ENCODE peak calls at places on chromosomes 5 and 9, in ten cellular contexts. S is testis, V is esophagus muscularis mucosa, L is esophagus squamous epithelium, O is sigmoid colon, F is coronary artery, D is dorsolateral prefrontal cortex, Q is AG09309, H is AG10803, K is breast epithelium. X is an unnamed sample.

GRCh38 chr5:5335115-5335514 is 87.4 kb upstream of the ICE1 start:
- DNase-seq in S (no peak), V (no peak), L (no peak), O (no peak), F (no peak), D (no peak), Q (no peak), H (no peak), K (no peak), X (no peak)

GRCh38 chr5:172725785-172726184 is 45.2 kb downstream of the DUSP1 start:
- DNase-seq in S (no peak), V (no peak), L (no peak), O (no peak), F (no peak), D (no peak), Q (no peak), H (no peak), K (no peak), X (no peak)

GRCh38 chr5:91957671-91958070 is 574.6 kb upstream of the ARRDC3 start:
- DNase-seq in S (no peak), V (no peak), L (no peak), O (no peak), F (no peak), D (no peak), Q (peak; percentile 18), H (no peak), K (no peak), X (no peak)

GRCh38 chr5:51034501-51034900 is 348.7 kb upstream of the ISL1 start:
- DNase-seq in S (no peak), V (no peak), L (no peak), O (no peak), F (no peak), D (no peak), Q (no peak), H (no peak), K (no peak), X (no peak)

GRCh38 chr9:110153431-110153830 is 54.5 kb downstream of the C9orf152 start:
- DNase-seq in S (no peak), V (no peak), L (no peak), O (no peak), F (no peak), D (no peak), Q (no peak), H (peak; percentile 58), K (no peak), X (no peak)

GRCh38 chr9:113154936-113155335 is 4.1 kb downstream of the SLC31A2 start:
- DNase-seq in S (no peak), V (no peak), L (no peak), O (no peak), F (no peak), D (no peak), Q (peak; percentile 10), H (peak; percentile 34), K (no peak), X (no peak)

GRCh38 chr5:139862313-139862712 is 66.7 kb downstream of the PSD2 start:
- DNase-seq in S (no peak), V (no peak), L (no peak), O (no peak), F (no peak), D (no peak), Q (peak; percentile 11), H (peak; percentile 40), K (no peak), X (peak; percentile 23)

GRCh38 chr5:93277001-93277400 is 304.0 kb downstream of the NR2F1-AS1 start:
- DNase-seq in S (no peak), V (no peak), L (no peak), O (no peak), F (no peak), D (no peak), Q (no peak), H (no peak), K (no peak), X (no peak)

GRCh38 chr5:143129910-143130703 is 273.4 kb downstream of the NR3C1 start:
- DNase-seq in S (no peak), V (no peak), L (no peak), O (no peak), F (no peak), D (no peak), Q (no peak), H (no peak), K (no peak), X (no peak)

GRCh38 chr5:73825219-73825618 is 199.2 kb downstream of the ARHGEF28 start:
- DNase-seq in S (no peak), V (no peak), L (no peak), O (no peak), F (no peak), D (no peak), Q (no peak), H (no peak), K (no peak), X (no peak)

GRCh38 chr5:38589629-38590028 is 33.2 kb upstream of the LIFR start:
- DNase-seq in S (no peak), V (no peak), L (no peak), O (no peak), F (no peak), D (no peak), Q (no peak), H (no peak), K (no peak), X (no peak)

GRCh38 chr9:133953621-133953975 is 38.5 kb downstream of the VAV2 start:
- DNase-seq in S (no peak), V (no peak), L (no peak), O (no peak), F (no peak), D (no peak), Q (no peak), H (no peak), K (no peak), X (no peak)

GRCh38 chr5:16550316-16550952 is 66.4 kb downstream of the RETREG1 start:
- DNase-seq in S (peak; percentile 40), V (no peak), L (no peak), O (no peak), F (no peak), D (no peak), Q (no peak), H (peak; percentile 58), K (no peak), X (no peak)

DNA sequence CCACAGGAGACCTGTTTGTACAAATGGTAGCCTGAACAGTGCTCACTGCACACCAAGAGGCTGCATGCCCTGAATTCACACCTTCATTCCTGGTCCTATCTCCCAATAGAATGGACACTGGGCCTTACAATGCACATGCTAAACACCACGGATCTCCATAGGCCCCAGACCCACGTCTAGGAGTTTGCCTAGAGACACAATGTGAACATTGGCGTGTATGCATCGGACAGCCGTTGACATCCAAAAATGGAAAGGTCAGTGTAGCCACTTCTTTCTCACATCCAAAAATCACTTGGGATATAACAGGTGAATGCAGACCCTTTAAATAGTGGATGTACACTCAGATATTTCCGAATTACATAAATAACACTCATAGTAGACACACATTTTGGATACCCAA is 927 bp downstream of the PAX5 start:
- DNase-seq in S (no peak), V (no peak), L (no peak), O (no peak), F (no peak), D (no peak), Q (no peak), H (no peak), K (no peak), X (no peak)
- H3K4me3 ChIP-seq in S (no peak overlapping the region), V (no peak overlapping the region), L (no peak overlapping the region), O (no peak overlapping the region), F (no peak overlapping the region), D (no peak overlapping the region), Q (no peak overlapping the region), H (no peak overlapping the region), K (no peak overlapping the region), X (peak overlapping the region; percentile 96)

GRCh38 chr5:178525906-178526732 is 64.1 kb downstream of the COL23A1 start:
- DNase-seq in S (no peak), V (no peak), L (no peak), O (peak; percentile 43), F (no peak), D (no peak), Q (no peak), H (no peak), K (no peak), X (no peak)
- H3K4me3 ChIP-seq in S (no peak overlapping the region), V (no peak overlapping the region), L (no peak overlapping the region), O (no peak overlapping the region), F (no peak overlapping the region), D (no peak overlapping the region), Q (no peak overlapping the region), H (no peak overlapping the region), K (no peak overlapping the region), X (no peak overlapping the region)

DNA sequence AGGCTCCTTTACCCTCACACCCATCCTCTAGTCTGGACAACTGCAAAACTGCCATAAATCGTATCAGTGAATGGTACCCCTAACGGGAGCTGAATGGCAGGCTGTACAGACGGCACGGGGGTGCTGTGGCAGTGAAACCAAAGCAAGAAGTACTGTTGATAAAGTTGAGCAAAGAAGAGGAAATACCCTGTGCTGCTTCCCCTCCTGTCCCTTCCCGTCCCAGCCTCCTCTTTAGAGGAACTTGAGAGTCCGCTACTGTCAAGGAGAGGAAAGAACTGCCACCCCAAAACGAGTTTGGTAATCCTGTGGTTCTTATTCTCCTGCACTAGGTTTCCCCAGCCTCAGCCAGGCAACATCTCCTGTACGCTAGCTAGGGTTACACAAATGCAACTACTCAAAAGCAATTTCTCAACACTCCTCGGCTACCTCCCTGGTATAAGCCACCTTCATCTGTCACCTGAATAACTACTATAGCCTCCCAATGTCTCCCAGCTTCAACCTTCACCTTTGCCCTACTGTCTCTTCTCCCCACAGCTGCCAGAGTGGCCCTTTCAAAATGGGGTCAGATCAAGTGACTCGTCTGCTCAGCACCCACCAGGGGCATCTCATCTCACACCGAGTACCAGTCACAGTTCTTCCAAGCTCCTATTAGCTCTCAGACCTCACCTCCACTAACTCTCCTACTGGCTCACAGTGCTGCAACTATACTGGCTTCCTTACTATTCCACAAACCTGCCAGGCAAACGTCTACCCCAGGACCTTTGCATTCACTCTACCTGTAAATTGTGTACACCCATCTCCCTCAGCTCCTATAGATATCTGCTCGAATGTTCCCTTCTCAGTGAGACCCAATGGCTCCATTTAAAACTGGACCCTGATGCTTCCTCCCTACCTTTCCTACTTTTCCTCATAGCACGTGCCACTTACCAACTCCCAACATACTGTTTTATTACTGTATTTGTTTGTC is 4.1 kb downstream of the GLRX start:
- DNase-seq in S (no peak), V (no peak), L (no peak), O (no peak), F (peak; percentile 71), D (no peak), Q (no peak), H (no peak), K (no peak), X (no peak)
- H3K4me3 ChIP-seq in S (no peak overlapping the region), V (peak overlapping the region; percentile 4), L (peak overlapping the region; percentile 18), O (no peak overlapping the region), F (peak overlapping the region; percentile 59), D (no peak overlapping the region), Q (peak overlapping the region; percentile 6), H (no peak overlapping the region), K (peak overlapping the region; percentile 27), X (peak overlapping the region; percentile 87)

DNA sequence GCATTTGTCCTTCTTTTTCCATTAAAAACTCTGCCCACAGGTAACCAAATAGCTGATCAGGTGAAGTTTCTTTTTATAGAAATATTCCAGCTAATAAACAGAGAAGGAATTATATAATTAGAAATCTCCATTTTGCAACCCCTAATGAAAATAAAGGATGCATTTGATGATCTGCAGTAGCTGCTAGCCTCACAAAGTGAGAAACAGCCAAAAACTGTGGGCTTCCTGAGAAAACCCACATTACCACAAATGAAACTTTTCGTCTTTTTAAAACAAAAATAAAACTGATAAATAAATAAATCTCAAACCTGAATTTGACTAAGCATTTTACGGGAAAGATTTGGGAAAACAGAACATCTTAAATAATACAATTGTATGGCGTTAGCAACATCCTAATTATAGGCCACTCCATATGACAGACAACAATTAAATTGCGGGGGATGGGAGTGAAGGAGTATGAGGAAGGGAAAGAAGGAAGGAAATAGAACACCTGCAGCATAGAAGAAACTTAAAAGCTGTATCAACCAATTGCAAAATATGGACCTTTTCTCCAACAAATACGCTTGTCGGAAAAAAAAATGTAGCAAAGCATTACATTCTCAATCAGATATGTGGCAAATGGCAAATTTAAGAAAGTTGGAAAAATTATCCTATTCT is 283.0 kb upstream of the ITGA1 start:
- DNase-seq in S (no peak), V (no peak), L (no peak), O (no peak), F (no peak), D (no peak), Q (no peak), H (no peak), K (no peak), X (no peak)
- H3K4me3 ChIP-seq in S (no peak overlapping the region), V (no peak overlapping the region), L (no peak overlapping the region), O (no peak overlapping the region), F (no peak overlapping the region), D (no peak overlapping the region), Q (no peak overlapping the region), H (no peak overlapping the region), K (no peak overlapping the region), X (no peak overlapping the region)